ENCODE peak calls at places on chromosomes 16 and 17, in four cellular contexts. One of them, this sample, is unnamed.

GRCh38 chr17:5092139-5093010 is 14.1 kb downstream of the ZFP3 start:
- DNase-seq in DMS 273 treated with DMSO at 0.1 percent for 48 hours: no peak
- DNase-seq in left cardiac atrium: no peak
- DNase-seq in HCEC 1CT: no peak
- DNase-seq in this sample: no peak

GRCh38 chr16:73202176-73202729 is 154.3 kb upstream of the ZFHX3 start:
- DNase-seq in DMS 273 treated with DMSO at 0.1 percent for 48 hours: peak; percentile 96
- DNase-seq in left cardiac atrium: peak; percentile 22
- DNase-seq in HCEC 1CT: peak; percentile 92
- DNase-seq in this sample: no peak

GRCh38 chr16:79334127-79334526 is 266.4 kb downstream of the MAF start:
- DNase-seq in DMS 273 treated with DMSO at 0.1 percent for 48 hours: no peak
- DNase-seq in left cardiac atrium: no peak
- DNase-seq in HCEC 1CT: no peak
- DNase-seq in this sample: no peak

GRCh38 chr16:22326369-22326652 is 29.1 kb downstream of the POLR3E start:
- DNase-seq in DMS 273 treated with DMSO at 0.1 percent for 48 hours: no peak
- DNase-seq in left cardiac atrium: no peak
- DNase-seq in HCEC 1CT: no peak
- DNase-seq in this sample: no peak

GRCh38 chr17:78953356-78954350 is 26.1 kb downstream of the LGALS3BP start:
- DNase-seq in DMS 273 treated with DMSO at 0.1 percent for 48 hours: no peak
- DNase-seq in left cardiac atrium: no peak
- DNase-seq in HCEC 1CT: no peak
- DNase-seq in this sample: no peak

GRCh38 chr17:41547921-41548843 is 20.1 kb upstream of the KRT19 start:
- DNase-seq in DMS 273 treated with DMSO at 0.1 percent for 48 hours: peak; percentile 31
- DNase-seq in left cardiac atrium: peak; percentile 75
- DNase-seq in HCEC 1CT: peak; percentile 97
- DNase-seq in this sample: no peak

GRCh38 chr16:11235703-11235991 is 20.4 kb downstream of the SOCS1 start:
- DNase-seq in DMS 273 treated with DMSO at 0.1 percent for 48 hours: no peak
- DNase-seq in left cardiac atrium: no peak
- DNase-seq in HCEC 1CT: no peak
- DNase-seq in this sample: no peak

GRCh38 chr17:76816590-76817135 is 51.5 kb upstream of the MGAT5B start:
- DNase-seq in DMS 273 treated with DMSO at 0.1 percent for 48 hours: peak; percentile 35
- DNase-seq in left cardiac atrium: peak; percentile 39
- DNase-seq in HCEC 1CT: peak; percentile 42
- DNase-seq in this sample: no peak

GRCh38 chr17:75472119-75472518 is 15.7 kb downstream of the TMEM94 start:
- DNase-seq in DMS 273 treated with DMSO at 0.1 percent for 48 hours: no peak
- DNase-seq in left cardiac atrium: no peak
- DNase-seq in HCEC 1CT: no peak
- DNase-seq in this sample: no peak

GRCh38 chr16:54277845-54278703 is 8.5 kb downstream of the IRX3 start:
- DNase-seq in DMS 273 treated with DMSO at 0.1 percent for 48 hours: no peak
- DNase-seq in left cardiac atrium: no peak
- DNase-seq in HCEC 1CT: no peak
- DNase-seq in this sample: no peak

GRCh38 chr17:19327039-19327776 is 35.3 kb downstream of the B9D1 start:
- DNase-seq in DMS 273 treated with DMSO at 0.1 percent for 48 hours: no peak
- DNase-seq in left cardiac atrium: no peak
- DNase-seq in HCEC 1CT: peak; percentile 79
- DNase-seq in this sample: no peak

GRCh38 chr16:89525146-89525913 is 17.1 kb downstream of the SPG7 start:
- DNase-seq in DMS 273 treated with DMSO at 0.1 percent for 48 hours: no peak
- DNase-seq in left cardiac atrium: peak; percentile 49
- DNase-seq in HCEC 1CT: no peak
- DNase-seq in this sample: no peak